ENCODE peak calls at places on chromosomes 2 and 18, in six cellular contexts. One of them, this sample, is unnamed.

GRCh38 chr2:174051741-174052638 is 86.8 kb upstream of the SP3 start:
- DNase-seq in kidney: no peak
- DNase-seq in sigmoid colon: no peak
- DNase-seq in HepG2: peak
- DNase-seq in endothelial cell of umbilical vein: no peak
- DNase-seq in Caco-2: peak
- DNase-seq in this sample: no peak

GRCh38 chr2:230130668-230131364 is 62.1 kb upstream of the SLC16A14 start:
- DNase-seq in kidney: peak
- DNase-seq in sigmoid colon: peak
- DNase-seq in HepG2: peak
- DNase-seq in endothelial cell of umbilical vein: peak
- DNase-seq in Caco-2: no peak
- DNase-seq in this sample: no peak

GRCh38 chr2:135975702-135976101 is 9.7 kb downstream of the DARS1 start:
- DNase-seq in kidney: no peak
- DNase-seq in sigmoid colon: no peak
- DNase-seq in HepG2: no peak
- DNase-seq in endothelial cell of umbilical vein: no peak
- DNase-seq in Caco-2: no peak
- DNase-seq in this sample: no peak

GRCh38 chr2:52475600-52475999 is 1292.0 kb upstream of the CHAC2 start:
- DNase-seq in kidney: no peak
- DNase-seq in sigmoid colon: no peak
- DNase-seq in HepG2: no peak
- DNase-seq in endothelial cell of umbilical vein: no peak
- DNase-seq in Caco-2: no peak
- DNase-seq in this sample: no peak

GRCh38 chr2:214127178-214127970 is 283.5 kb upstream of the VWC2L start:
- DNase-seq in kidney: no peak
- DNase-seq in sigmoid colon: no peak
- DNase-seq in HepG2: no peak
- DNase-seq in endothelial cell of umbilical vein: no peak
- DNase-seq in Caco-2: no peak
- DNase-seq in this sample: no peak

GRCh38 chr2:164514491-164514890 is 106.8 kb downstream of the GRB14 start:
- DNase-seq in kidney: no peak
- DNase-seq in sigmoid colon: no peak
- DNase-seq in HepG2: peak
- DNase-seq in endothelial cell of umbilical vein: peak
- DNase-seq in Caco-2: peak
- DNase-seq in this sample: no peak

GRCh38 chr2:198282061-198282460 is 477.7 kb downstream of the PLCL1 start:
- DNase-seq in kidney: no peak
- DNase-seq in sigmoid colon: no peak
- DNase-seq in HepG2: no peak
- DNase-seq in endothelial cell of umbilical vein: no peak
- DNase-seq in Caco-2: no peak
- DNase-seq in this sample: no peak

GRCh38 chr18:11847811-11848210 is 3.4 kb upstream of the CHMP1B start:
- DNase-seq in kidney: no peak
- DNase-seq in sigmoid colon: no peak
- DNase-seq in HepG2: no peak
- DNase-seq in endothelial cell of umbilical vein: no peak
- DNase-seq in Caco-2: no peak
- DNase-seq in this sample: no peak

GRCh38 chr2:191322838-191323506 is 77.8 kb downstream of the MYO1B start:
- DNase-seq in kidney: no peak
- DNase-seq in sigmoid colon: no peak
- DNase-seq in HepG2: no peak
- DNase-seq in endothelial cell of umbilical vein: no peak
- DNase-seq in Caco-2: no peak
- DNase-seq in this sample: no peak

GRCh38 chr2:48049371-48049770 is 143.1 kb upstream of the FBXO11 start:
- DNase-seq in kidney: no peak
- DNase-seq in sigmoid colon: no peak
- DNase-seq in HepG2: no peak
- DNase-seq in endothelial cell of umbilical vein: no peak
- DNase-seq in Caco-2: no peak
- DNase-seq in this sample: no peak

GRCh38 chr2:156522824-156523440 is 86.8 kb downstream of the GPD2 start:
- DNase-seq in kidney: no peak
- DNase-seq in sigmoid colon: no peak
- DNase-seq in HepG2: no peak
- DNase-seq in endothelial cell of umbilical vein: no peak
- DNase-seq in Caco-2: no peak
- DNase-seq in this sample: no peak

GRCh38 chr18:22052405-22053105 is 116.8 kb upstream of the GATA6 start:
- DNase-seq in kidney: no peak
- DNase-seq in sigmoid colon: no peak
- DNase-seq in HepG2: peak
- DNase-seq in endothelial cell of umbilical vein: no peak
- DNase-seq in Caco-2: peak
- DNase-seq in this sample: no peak

GRCh38 chr2:10688921-10689807 is 611 bp downstream of the NOL10 start:
- DNase-seq in kidney: peak
- DNase-seq in sigmoid colon: peak
- DNase-seq in HepG2: no peak
- DNase-seq in endothelial cell of umbilical vein: peak
- DNase-seq in Caco-2: no peak
- DNase-seq in this sample: peak

GRCh38 chr2:42872736-42873135 is 80.4 kb upstream of the HAAO start:
- DNase-seq in kidney: no peak
- DNase-seq in sigmoid colon: no peak
- DNase-seq in HepG2: no peak
- DNase-seq in endothelial cell of umbilical vein: peak
- DNase-seq in Caco-2: no peak
- DNase-seq in this sample: no peak

GRCh38 chr2:222878877-222879601 is 18.2 kb downstream of the ACSL3 start:
- DNase-seq in kidney: no peak
- DNase-seq in sigmoid colon: no peak
- DNase-seq in HepG2: peak
- DNase-seq in endothelial cell of umbilical vein: peak
- DNase-seq in Caco-2: no peak
- DNase-seq in this sample: no peak

GRCh38 chr2:223945755-223946154 is 620 bp upstream of the WDFY1 start:
- DNase-seq in kidney: no peak
- DNase-seq in sigmoid colon: no peak
- DNase-seq in HepG2: no peak
- DNase-seq in endothelial cell of umbilical vein: peak
- DNase-seq in Caco-2: no peak
- DNase-seq in this sample: no peak

GRCh38 chr18:10942998-10943397 is 206.4 kb downstream of the PIEZO2 start:
- DNase-seq in kidney: no peak
- DNase-seq in sigmoid colon: no peak
- DNase-seq in HepG2: peak
- DNase-seq in endothelial cell of umbilical vein: no peak
- DNase-seq in Caco-2: no peak
- DNase-seq in this sample: no peak

GRCh38 chr2:217753460-217754200 is 249.2 kb downstream of the TNS1 start:
- DNase-seq in kidney: no peak
- DNase-seq in sigmoid colon: no peak
- DNase-seq in HepG2: no peak
- DNase-seq in endothelial cell of umbilical vein: no peak
- DNase-seq in Caco-2: no peak
- DNase-seq in this sample: no peak

GRCh38 chr2:9199716-9200633 is 6.6 kb upstream of the ASAP2 start:
- DNase-seq in kidney: no peak
- DNase-seq in sigmoid colon: no peak
- DNase-seq in HepG2: no peak
- DNase-seq in endothelial cell of umbilical vein: no peak
- DNase-seq in Caco-2: no peak
- DNase-seq in this sample: no peak

GRCh38 chr18:27311114-27311513 is 126.0 kb upstream of the CHST9 start:
- DNase-seq in kidney: no peak
- DNase-seq in sigmoid colon: no peak
- DNase-seq in HepG2: no peak
- DNase-seq in endothelial cell of umbilical vein: no peak
- DNase-seq in Caco-2: no peak
- DNase-seq in this sample: no peak

GRCh38 chr2:237482485-237482884 is 4.6 kb upstream of the MLPH start:
- DNase-seq in kidney: peak
- DNase-seq in sigmoid colon: peak
- DNase-seq in HepG2: peak
- DNase-seq in endothelial cell of umbilical vein: no peak
- DNase-seq in Caco-2: peak
- DNase-seq in this sample: no peak

GRCh38 chr2:53970898-53971681 is at the start of gene PSME4:
- DNase-seq in kidney: peak
- DNase-seq in sigmoid colon: peak
- DNase-seq in HepG2: peak
- DNase-seq in endothelial cell of umbilical vein: peak
- DNase-seq in Caco-2: peak
- DNase-seq in this sample: peak

GRCh38 chr18:58858591-58859468 is 5.8 kb upstream of the ZNF532 start:
- DNase-seq in kidney: no peak
- DNase-seq in sigmoid colon: peak
- DNase-seq in HepG2: no peak
- DNase-seq in endothelial cell of umbilical vein: no peak
- DNase-seq in Caco-2: no peak
- DNase-seq in this sample: no peak

GRCh38 chr2:217398860-217399259 is 539.0 kb upstream of the TNP1 start:
- DNase-seq in kidney: peak
- DNase-seq in sigmoid colon: no peak
- DNase-seq in HepG2: no peak
- DNase-seq in endothelial cell of umbilical vein: no peak
- DNase-seq in Caco-2: no peak
- DNase-seq in this sample: no peak

DNA sequence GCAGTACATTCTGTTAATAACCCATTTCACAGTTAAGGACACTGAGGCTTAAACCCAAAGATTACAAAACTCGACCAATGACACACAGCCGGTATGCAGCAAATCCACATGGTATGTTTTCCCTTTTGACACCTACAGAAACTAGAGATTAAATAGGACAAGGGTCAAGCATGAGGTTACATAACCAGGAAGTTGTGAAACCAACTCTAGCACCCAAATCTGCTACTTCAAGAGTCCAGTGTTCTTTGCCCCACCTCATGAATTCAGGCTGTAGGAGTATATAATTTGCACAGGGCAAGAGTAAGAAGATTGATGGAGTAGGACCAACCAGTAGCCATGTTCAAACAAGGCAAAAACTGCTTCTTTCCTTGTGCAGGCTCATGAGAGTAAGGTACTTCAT is 249.8 kb downstream of the BCL11A start:
- DNase-seq in kidney: no peak
- DNase-seq in sigmoid colon: no peak
- DNase-seq in HepG2: no peak
- DNase-seq in endothelial cell of umbilical vein: no peak
- DNase-seq in Caco-2: no peak
- DNase-seq in this sample: no peak
- TF ChIP-seq CTCF in kidney: no peak
- TF ChIP-seq CTCF in sigmoid colon: no peak
- TF ChIP-seq CTCF in HepG2: no peak
- TF ChIP-seq CTCF in endothelial cell of umbilical vein: no peak
- TF ChIP-seq CTCF in Caco-2: no peak
- TF ChIP-seq CTCF in this sample: no peak

DNA sequence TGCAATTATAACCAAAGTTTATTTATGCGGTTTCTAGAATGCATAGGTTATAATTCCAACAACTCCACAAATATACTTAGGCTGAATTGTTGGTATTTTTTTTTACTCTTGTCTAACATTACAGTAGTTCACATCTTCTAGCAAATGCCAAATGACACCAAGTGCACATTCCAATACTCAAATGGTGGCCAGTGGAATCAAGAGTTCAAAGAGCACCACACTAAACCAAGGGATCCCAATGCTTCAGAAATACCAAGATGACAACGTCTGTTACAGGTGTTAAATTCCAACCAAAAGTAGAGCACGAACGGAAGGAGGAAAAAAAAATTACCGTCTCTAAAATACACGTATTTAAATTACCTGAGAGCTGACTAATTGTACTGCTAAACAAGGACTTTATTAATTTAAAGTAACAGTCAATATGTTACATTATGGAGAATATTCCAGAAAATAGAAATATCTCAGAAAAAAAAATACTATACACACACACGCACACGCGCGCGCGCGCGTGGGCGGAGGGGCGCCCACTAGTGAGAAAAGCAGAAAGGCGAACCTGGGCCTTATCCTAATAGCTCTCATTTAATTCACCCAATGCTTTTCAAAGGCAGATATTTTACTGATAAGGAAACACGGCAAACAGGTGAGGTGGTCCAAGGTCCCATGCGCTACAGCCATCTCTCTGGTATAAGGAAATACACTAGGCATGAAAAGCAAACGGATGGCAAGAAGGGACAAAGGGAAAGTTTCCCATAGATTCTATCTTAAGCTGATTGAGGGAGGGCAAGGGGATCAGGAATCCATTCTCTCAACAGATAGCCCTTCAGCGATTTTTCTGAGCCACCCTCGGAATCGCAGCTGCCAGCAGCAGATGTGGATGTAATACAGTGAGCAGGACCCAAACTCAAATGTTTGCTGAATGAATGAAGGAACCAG is 136.5 kb downstream of the TMEM247 start:
- DNase-seq in kidney: no peak
- DNase-seq in sigmoid colon: no peak
- DNase-seq in HepG2: peak
- DNase-seq in endothelial cell of umbilical vein: peak
- DNase-seq in Caco-2: no peak
- DNase-seq in this sample: peak
- TF ChIP-seq CTCF in kidney: peak
- TF ChIP-seq CTCF in sigmoid colon: no peak
- TF ChIP-seq CTCF in HepG2: peak
- TF ChIP-seq CTCF in endothelial cell of umbilical vein: peak
- TF ChIP-seq CTCF in Caco-2: peak
- TF ChIP-seq CTCF in this sample: peak

GRCh38 chr2:104793971-104794370 is 59.9 kb upstream of the POU3F3 start:
- DNase-seq in kidney: no peak
- DNase-seq in sigmoid colon: no peak
- DNase-seq in HepG2: no peak
- DNase-seq in endothelial cell of umbilical vein: no peak
- DNase-seq in Caco-2: no peak
- DNase-seq in this sample: no peak
- TF ChIP-seq CTCF in kidney: no peak
- TF ChIP-seq CTCF in sigmoid colon: no peak
- TF ChIP-seq CTCF in HepG2: no peak
- TF ChIP-seq CTCF in endothelial cell of umbilical vein: no peak
- TF ChIP-seq CTCF in Caco-2: no peak
- TF ChIP-seq CTCF in this sample: no peak

GRCh38 chr2:74093840-74094239 is 53.9 kb downstream of the BOLA3 start:
- DNase-seq in kidney: no peak
- DNase-seq in sigmoid colon: no peak
- DNase-seq in HepG2: no peak
- DNase-seq in endothelial cell of umbilical vein: no peak
- DNase-seq in Caco-2: no peak
- DNase-seq in this sample: no peak

GRCh38 chr2:74094291-74094690 is 53.4 kb downstream of the BOLA3 start:
- DNase-seq in kidney: no peak
- DNase-seq in sigmoid colon: no peak
- DNase-seq in HepG2: no peak
- DNase-seq in endothelial cell of umbilical vein: no peak
- DNase-seq in Caco-2: no peak
- DNase-seq in this sample: no peak

GRCh38 chr2:74093426-74093825 is 54.3 kb downstream of the BOLA3 start:
- DNase-seq in kidney: no peak
- DNase-seq in sigmoid colon: no peak
- DNase-seq in HepG2: no peak
- DNase-seq in endothelial cell of umbilical vein: no peak
- DNase-seq in Caco-2: no peak
- DNase-seq in this sample: no peak

GRCh38 chr2:74091391-74091790 is 56.3 kb downstream of the BOLA3 start:
- DNase-seq in kidney: no peak
- DNase-seq in sigmoid colon: no peak
- DNase-seq in HepG2: no peak
- DNase-seq in endothelial cell of umbilical vein: no peak
- DNase-seq in Caco-2: no peak
- DNase-seq in this sample: no peak

GRCh38 chr2:74092236-74092635 is 55.5 kb downstream of the BOLA3 start:
- DNase-seq in kidney: no peak
- DNase-seq in sigmoid colon: no peak
- DNase-seq in HepG2: no peak
- DNase-seq in endothelial cell of umbilical vein: no peak
- DNase-seq in Caco-2: no peak
- DNase-seq in this sample: no peak
- TF ChIP-seq CTCF in kidney: no peak
- TF ChIP-seq CTCF in sigmoid colon: no peak
- TF ChIP-seq CTCF in HepG2: no peak
- TF ChIP-seq CTCF in endothelial cell of umbilical vein: no peak
- TF ChIP-seq CTCF in Caco-2: no peak
- TF ChIP-seq CTCF in this sample: no peak

This sample was measured in GM13977.